ENCODE peak calls at places on chromosome 14, in five cellular contexts. F, W, E, O and Q are unnamed samples.

GRCh38 chr14:88542857-88543795 is 11.7 kb downstream of the PTPN21 start:
- DNase-seq in F (no peak), W (no peak), E (no peak), O (peak), Q (no peak)

GRCh38 chr14:54622189-54622958 is 55.4 kb downstream of the SAMD4A start:
- DNase-seq in F (no peak), W (no peak), E (no peak), O (no peak), Q (peak)

GRCh38 chr14:100593751-100594624 is 6.8 kb upstream of the BEGAIN start:
- DNase-seq in F (no peak), W (no peak), E (no peak), O (no peak), Q (no peak)

GRCh38 chr14:57692671-57693070 is 173.2 kb downstream of the SLC35F4 start:
- DNase-seq in F (peak), W (no peak), E (peak), O (no peak), Q (no peak)

GRCh38 chr14:51337520-51337919 is 97.5 kb downstream of the TMX1 start:
- DNase-seq in F (no peak), W (no peak), E (no peak), O (no peak), Q (no peak)

GRCh38 chr14:21455592-21455911 is 371 bp downstream of the CHD8 start:
- DNase-seq in F (peak), W (no peak), E (peak), O (no peak), Q (no peak)

GRCh38 chr14:101185081-101185835 is 281.7 kb upstream of the RTL1 start:
- DNase-seq in F (no peak), W (no peak), E (no peak), O (no peak), Q (no peak)

GRCh38 chr14:50018236-50019210 is 97.8 kb downstream of the VCPKMT start:
- DNase-seq in F (no peak), W (no peak), E (no peak), O (peak), Q (no peak)

GRCh38 chr14:63922696-63923421 is 70.1 kb downstream of the SYNE2 start:
- DNase-seq in F (no peak), W (no peak), E (peak), O (peak), Q (no peak)

GRCh38 chr14:90447720-90448497 is 51.1 kb downstream of the CALM1 start:
- DNase-seq in F (no peak), W (no peak), E (no peak), O (no peak), Q (no peak)

GRCh38 chr14:106841701-106842100 is 1315.3 kb downstream of the TMEM121 start:
- DNase-seq in F (no peak), W (no peak), E (peak), O (no peak), Q (no peak)

GRCh38 chr14:29353473-29353872 is 574.2 kb downstream of the PRKD1 start:
- DNase-seq in F (no peak), W (no peak), E (no peak), O (no peak), Q (no peak)

GRCh38 chr14:68232643-68233055 is 413.1 kb downstream of the RAD51B start:
- DNase-seq in F (peak), W (no peak), E (peak), O (peak), Q (peak)

GRCh38 chr14:50087350-50088116 is 28.8 kb downstream of the VCPKMT start:
- DNase-seq in F (no peak), W (no peak), E (no peak), O (no peak), Q (no peak)

GRCh38 chr14:104876251-104876699 is 11.2 kb downstream of the CEP170B start:
- DNase-seq in F (peak), W (no peak), E (peak), O (peak), Q (no peak)

GRCh38 chr14:54686871-54687749 is 120.2 kb downstream of the SAMD4A start:
- DNase-seq in F (no peak), W (no peak), E (no peak), O (no peak), Q (no peak)